ENCODE peak calls at places on chromosomes 6 and 20, in eight cellular contexts. L, F, Q, J, S, X, H and O are unnamed samples. For H3K36me3, the result is how much of the 10 kb centered on the place peaks cover.

GRCh38 chr6:81553246-81553645 is 199.2 kb downstream of the TENT5A start:
- DNase-seq in H (no peak), S (no peak), X (no peak), J (no peak), L (no peak), Q (no peak), F (no peak), O (no peak)

GRCh38 chr6:8017276-8017701 is 46.9 kb downstream of the BLOC1S5 start:
- DNase-seq in X (no peak), L (no peak), F (no peak), J (no peak), H (no peak), S (no peak), Q (no peak), O (no peak)

GRCh38 chr6:37021356-37022129 is 16.1 kb downstream of the FGD2 start:
- DNase-seq in J (no peak), S (peak), L (no peak), X (no peak), F (peak), H (peak), Q (no peak), O (no peak)

GRCh38 chr6:55983861-55984260 is 108.5 kb upstream of the BMP5 start:
- DNase-seq in J (no peak), X (no peak), L (no peak), S (no peak), Q (no peak), F (no peak), H (no peak), O (no peak)

GRCh38 chr6:127952831-127953230 is 52.0 kb upstream of the THEMIS start:
- DNase-seq in J (no peak), Q (no peak), S (no peak), L (no peak), F (no peak), X (no peak), H (no peak), O (no peak)

GRCh38 chr6:37696220-37696840 is 1.4 kb downstream of the MDGA1 start:
- DNase-seq in S (peak), F (peak), X (no peak), L (no peak), J (no peak), H (peak), Q (peak), O (peak)

GRCh38 chr6:71408966-71409723 is 120.5 kb downstream of the OGFRL1 start:
- DNase-seq in F (no peak), J (no peak), S (no peak), L (no peak), Q (peak), H (no peak), X (no peak), O (no peak)

GRCh38 chr20:49853640-49854039 is 41.0 kb downstream of the SLC9A8 start:
- DNase-seq in S (peak), J (no peak), H (peak), L (no peak), F (no peak), X (no peak), Q (peak), O (peak)

GRCh38 chr6:159899994-159900745 is 9.4 kb downstream of the MAS1 start:
- DNase-seq in Q (peak), H (no peak), F (no peak), L (no peak), S (no peak), X (no peak), J (no peak), O (no peak)

GRCh38 chr20:2796011-2796660 is 4.3 kb downstream of the CPXM1 start:
- DNase-seq in L (no peak), J (no peak), F (no peak), S (no peak), Q (no peak), X (no peak), H (no peak), O (no peak)

GRCh38 chr6:44003345-44004061 is 123.7 kb downstream of the MRPL14 start:
- DNase-seq in F (no peak), J (no peak), H (no peak), Q (no peak), S (no peak), X (peak), L (peak), O (no peak)

GRCh38 chr6:42165016-42165415 is 8.1 kb upstream of the GUCA1A start:
- DNase-seq in J (no peak), H (no peak), Q (peak), F (no peak), L (no peak), X (no peak), S (no peak), O (no peak)

GRCh38 chr6:118748311-118749062 is 97.1 kb upstream of the CEP85L start:
- DNase-seq in J (no peak), L (peak), Q (peak), S (peak), X (peak), H (no peak), F (no peak), O (no peak)

GRCh38 chr6:87068804-87069203 is 26.1 kb downstream of the CGA start:
- DNase-seq in J (no peak), H (no peak), L (no peak), Q (no peak), X (no peak), F (no peak), S (no peak), O (no peak)

GRCh38 chr6:26199773-26200728 is 112.8 kb downstream of the HFE start:
- DNase-seq in L (peak), F (no peak), S (no peak), H (no peak), Q (no peak), X (no peak), J (no peak), O (no peak)

GRCh38 chr6:11700118-11700718 is 78.4 kb downstream of the ADTRP start:
- DNase-seq in L (no peak), X (no peak), J (no peak), S (peak), H (no peak), F (peak), Q (peak), O (no peak)

GRCh38 chr20:17543531-17543961 is 12.4 kb upstream of the BFSP1 start:
- DNase-seq in S (no peak), F (no peak), H (no peak), J (no peak), L (no peak), X (no peak), Q (peak), O (no peak)

GRCh38 chr6:19759117-19759880 is 77.9 kb upstream of the ID4 start:
- DNase-seq in X (no peak), H (peak), S (no peak), J (peak), Q (peak), L (no peak), F (no peak), O (no peak)

GRCh38 chr6:12504325-12504966 is 212.1 kb upstream of the PHACTR1 start:
- DNase-seq in X (peak), F (no peak), L (no peak), J (no peak), H (no peak), S (no peak), Q (no peak), O (no peak)

GRCh38 chr6:117498159-117498558 is 15.7 kb downstream of the DCBLD1 start:
- DNase-seq in J (no peak), S (peak), Q (peak), L (no peak), X (no peak), F (no peak), H (no peak), O (no peak)

GRCh38 chr20:56810141-56810540 is 181.0 kb downstream of the TFAP2C start:
- DNase-seq in H (no peak), Q (no peak), J (no peak), X (no peak), S (no peak), L (no peak), F (no peak), O (no peak)

GRCh38 chr6:77136086-77136485 is 327.2 kb downstream of the HTR1B start:
- DNase-seq in L (no peak), S (peak), J (no peak), H (no peak), Q (peak), F (no peak), X (no peak), O (no peak)

GRCh38 chr6:25769983-25770382 is 15.4 kb downstream of the SLC17A4 start:
- DNase-seq in F (no peak), Q (peak), X (no peak), L (no peak), S (no peak), J (no peak), H (peak), O (no peak)

GRCh38 chr6:45780523-45780922 is 235.1 kb downstream of the CLIC5 start:
- DNase-seq in Q (no peak), X (no peak), L (no peak), H (no peak), J (no peak), F (no peak), S (no peak), O (no peak)

GRCh38 chr20:2753456-2754040 is 46.9 kb downstream of the CPXM1 start:
- DNase-seq in S (no peak), J (no peak), H (no peak), L (no peak), X (no peak), Q (no peak), F (no peak), O (no peak)

GRCh38 chr20:38013891-38014290 is 19.4 kb downstream of the TTI1 start:
- DNase-seq in F (no peak), L (no peak), H (no peak), J (no peak), S (peak), X (no peak), Q (no peak), O (no peak)

GRCh38 chr20:38021373-38021772 is 11.9 kb downstream of the TTI1 start:
- DNase-seq in J (no peak), L (no peak), H (no peak), S (no peak), F (no peak), Q (no peak), X (no peak), O (no peak)

GRCh38 chr20:38018385-38018784 is 14.9 kb downstream of the TTI1 start:
- DNase-seq in J (no peak), X (no peak), S (no peak), H (no peak), L (no peak), Q (no peak), F (no peak), O (no peak)

GRCh38 chr20:38023181-38024085 is 9.8 kb downstream of the TTI1 start:
- DNase-seq in H (no peak), J (no peak), Q (peak), S (peak), L (no peak), F (no peak), X (no peak), O (no peak)

GRCh38 chr20:38017959-38018358 is 15.3 kb downstream of the TTI1 start:
- DNase-seq in H (no peak), J (no peak), X (no peak), S (no peak), L (no peak), Q (no peak), F (no peak), O (no peak)
- H3K36me3 ChIP-seq in H (under half), J (under half), X (under half), S (under half), L (under half), Q (under half), F (under half), O (under half)

GRCh38 chr20:47974234-47974878 is 189.1 kb upstream of the SULF2 start:
- DNase-seq in Q (no peak), F (no peak), X (no peak), S (no peak), H (no peak), L (no peak), J (no peak), O (no peak)

GRCh38 chr20:47971321-47971781 is 186.1 kb upstream of the SULF2 start:
- DNase-seq in J (no peak), Q (no peak), H (peak), F (no peak), X (no peak), L (no peak), S (no peak), O (no peak)

GRCh38 chr20:47970282-47970903 is 185.1 kb upstream of the SULF2 start:
- DNase-seq in S (no peak), Q (no peak), X (no peak), H (no peak), L (no peak), F (no peak), J (no peak), O (no peak)

GRCh38 chr20:47973519-47974233 is 188.4 kb upstream of the SULF2 start:
- DNase-seq in F (no peak), X (peak), H (peak), S (peak), Q (peak), J (no peak), L (no peak), O (no peak)

DNA sequence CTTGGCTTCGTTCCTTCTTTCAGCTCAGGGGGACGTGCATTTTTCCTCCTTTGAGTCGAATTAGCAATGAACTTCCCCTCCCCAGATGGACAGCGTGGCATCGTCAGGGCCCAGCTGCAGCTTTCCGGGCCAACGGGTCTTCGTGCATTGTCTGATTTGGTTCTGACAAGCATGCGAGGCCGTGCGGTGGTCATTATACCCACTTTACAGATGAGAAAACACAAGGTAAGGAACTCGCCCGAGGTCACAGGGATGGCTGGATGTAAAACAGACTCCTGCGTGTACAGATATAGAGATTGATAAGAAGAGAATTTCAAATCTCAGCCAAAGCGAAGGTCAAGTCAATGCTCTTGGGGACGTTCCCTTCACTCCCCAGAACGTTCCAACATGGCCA is 187.6 kb upstream of the SULF2 start:
- DNase-seq in X (no peak), J (no peak), L (no peak), H (no peak), F (no peak), Q (no peak), S (no peak), O (no peak)
- H3K4me3 ChIP-seq in X (no peak), J (no peak), L (no peak), H (peak), F (no peak), Q (no peak), S (no peak), O (no peak)

GRCh38 chr6:133286765-133287164 is 45.6 kb downstream of the EYA4 start:
- DNase-seq in X (no peak), H (no peak), J (no peak), Q (peak), S (peak), F (no peak), L (no peak), O (no peak)
- TF ChIP-seq CTCF in X (peak), H (peak), J (no peak), Q (peak), S (no peak), F (peak), L (peak), O (no peak)

GRCh38 chr6:148538251-148539190 is 195.9 kb downstream of the SASH1 start:
- DNase-seq in S (no peak), Q (peak), L (no peak), J (no peak), F (no peak), H (no peak), X (no peak), O (no peak)
- H3K36me3 ChIP-seq in S (under half), Q (under half), L (half or more), J (under half), F (under half), H (under half), X (under half), O (half or more)

DNA sequence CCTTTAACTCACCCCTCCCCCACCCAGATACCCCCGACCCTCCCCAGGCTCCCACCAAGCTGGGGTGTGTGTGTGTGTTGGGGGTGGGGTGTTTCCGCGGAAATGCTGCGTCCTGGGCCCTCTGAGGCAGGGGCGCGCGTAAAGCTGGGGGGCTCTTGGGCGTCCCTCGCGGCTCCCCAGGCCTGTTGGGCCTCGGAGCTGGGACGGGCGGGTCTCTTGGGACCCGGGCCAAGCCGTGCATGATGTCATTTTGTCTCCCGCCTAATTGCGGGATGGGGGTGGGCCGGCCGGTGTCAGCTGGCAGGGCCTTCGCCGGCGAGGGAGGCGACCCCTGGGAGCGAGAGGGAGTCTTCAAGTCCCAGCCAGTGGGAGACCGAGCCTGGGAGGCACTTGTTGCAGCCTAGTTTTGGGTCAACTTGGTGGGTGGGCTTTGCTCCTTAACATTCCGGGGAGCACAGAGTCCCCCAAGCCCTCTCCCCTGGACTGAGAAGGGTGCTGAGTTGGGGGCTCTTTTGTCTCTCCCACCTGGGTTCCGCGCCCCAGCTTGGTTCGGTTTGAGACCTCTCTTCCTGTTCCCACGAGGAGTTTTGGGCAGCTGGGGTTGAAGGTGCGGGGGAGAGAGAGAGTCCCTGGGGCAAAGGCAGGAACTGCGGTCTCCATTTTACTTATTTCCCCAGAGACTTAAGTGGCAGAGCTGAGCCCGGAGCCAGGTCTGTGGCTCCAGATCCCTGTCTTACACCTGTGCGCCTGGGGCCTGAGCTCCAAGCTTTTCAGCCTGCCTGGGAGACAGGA is 623 bp downstream of the MYBL2 start:
- DNase-seq in L (no peak), J (no peak), Q (no peak), S (no peak), X (no peak), H (peak), F (peak), O (no peak)
- H3K4me3 ChIP-seq in L (no peak), J (peak), Q (peak), S (peak), X (no peak), H (peak), F (peak), O (peak)

GRCh38 chr6:21327326-21328140 is 266.0 kb upstream of the SOX4 start:
- DNase-seq in X (no peak), F (no peak), Q (no peak), S (no peak), H (no peak), L (no peak), J (no peak), O (no peak)

GRCh38 chr6:21331221-21331620 is 262.3 kb upstream of the SOX4 start:
- DNase-seq in X (peak), F (no peak), S (no peak), Q (peak), J (no peak), L (no peak), H (no peak), O (no peak)

GRCh38 chr6:21333715-21334114 is 259.8 kb upstream of the SOX4 start:
- DNase-seq in J (no peak), H (no peak), F (no peak), L (no peak), Q (no peak), S (no peak), X (no peak), O (no peak)

GRCh38 chr6:21337263-21337662 is 256.3 kb upstream of the SOX4 start:
- DNase-seq in Q (no peak), J (no peak), F (no peak), S (no peak), X (no peak), L (no peak), H (no peak), O (no peak)

GRCh38 chr6:21332077-21332476 is 261.5 kb upstream of the SOX4 start:
- DNase-seq in L (no peak), X (no peak), J (no peak), H (no peak), Q (no peak), F (no peak), S (no peak), O (no peak)
- TF ChIP-seq CTCF in L (no peak), X (no peak), J (no peak), H (no peak), Q (no peak), F (no peak), S (no peak), O (no peak)